ENCODE peak calls at places on chromosome 15, in four cellular contexts. One of them, this sample, is unnamed.

GRCh38 chr15:28931828-28932227 is 46.1 kb downstream of the APBA2 start:
- DNase-seq in effector CD4-positive, alpha-beta T cell: no peak
- DNase-seq in AG04450: no peak
- DNase-seq in ecto neural progenitor cell: no peak
- DNase-seq in this sample: no peak

GRCh38 chr15:41578736-41579383 is 19.8 kb downstream of the TYRO3 start:
- DNase-seq in ecto neural progenitor cell: no peak
- DNase-seq in AG04450: no peak
- DNase-seq in effector CD4-positive, alpha-beta T cell: no peak
- DNase-seq in this sample: no peak

GRCh38 chr15:43776101-43776717 is 557 bp downstream of the ELL3 start:
- DNase-seq in AG04450: no peak
- DNase-seq in effector CD4-positive, alpha-beta T cell: no peak
- DNase-seq in ecto neural progenitor cell: no peak
- DNase-seq in this sample: no peak

GRCh38 chr15:44535509-44536297 is 1.2 kb upstream of the EIF3J start:
- DNase-seq in ecto neural progenitor cell: peak
- DNase-seq in AG04450: no peak
- DNase-seq in effector CD4-positive, alpha-beta T cell: peak
- DNase-seq in this sample: no peak

GRCh38 chr15:38781196-38781595 is 216.6 kb upstream of the RASGRP1 start:
- DNase-seq in AG04450: no peak
- DNase-seq in ecto neural progenitor cell: no peak
- DNase-seq in effector CD4-positive, alpha-beta T cell: no peak
- DNase-seq in this sample: no peak

GRCh38 chr15:96593735-96594134 is 263.2 kb downstream of the NR2F2 start:
- DNase-seq in ecto neural progenitor cell: no peak
- DNase-seq in effector CD4-positive, alpha-beta T cell: no peak
- DNase-seq in AG04450: no peak
- DNase-seq in this sample: no peak

GRCh38 chr15:99211926-99212325 is 37.5 kb downstream of the TTC23 start:
- DNase-seq in ecto neural progenitor cell: no peak
- DNase-seq in AG04450: no peak
- DNase-seq in effector CD4-positive, alpha-beta T cell: no peak
- DNase-seq in this sample: no peak

GRCh38 chr15:52751522-52751921 is 38.6 kb downstream of the ONECUT1 start:
- DNase-seq in ecto neural progenitor cell: no peak
- DNase-seq in AG04450: no peak
- DNase-seq in effector CD4-positive, alpha-beta T cell: no peak
- DNase-seq in this sample: no peak

GRCh38 chr15:60412807-60413597 is 15.2 kb upstream of the ANXA2 start:
- DNase-seq in effector CD4-positive, alpha-beta T cell: no peak
- DNase-seq in AG04450: no peak
- DNase-seq in ecto neural progenitor cell: no peak
- DNase-seq in this sample: no peak

GRCh38 chr15:62532367-62532766 is 367.3 kb upstream of the C2CD4B start:
- DNase-seq in AG04450: no peak
- DNase-seq in ecto neural progenitor cell: no peak
- DNase-seq in effector CD4-positive, alpha-beta T cell: no peak
- DNase-seq in this sample: no peak

GRCh38 chr15:57892181-57892580 is 173.3 kb downstream of the ALDH1A2 start:
- DNase-seq in effector CD4-positive, alpha-beta T cell: no peak
- DNase-seq in ecto neural progenitor cell: no peak
- DNase-seq in AG04450: no peak
- DNase-seq in this sample: no peak

GRCh38 chr15:48059786-48060185 is 61.0 kb upstream of the SLC24A5 start:
- DNase-seq in ecto neural progenitor cell: no peak
- DNase-seq in effector CD4-positive, alpha-beta T cell: no peak
- DNase-seq in AG04450: no peak
- DNase-seq in this sample: no peak

GRCh38 chr15:31934821-31935220 is 95.5 kb upstream of the CHRNA7 start:
- DNase-seq in AG04450: no peak
- DNase-seq in effector CD4-positive, alpha-beta T cell: no peak
- DNase-seq in ecto neural progenitor cell: no peak
- DNase-seq in this sample: no peak

GRCh38 chr15:62527387-62527786 is 362.3 kb upstream of the C2CD4B start:
- DNase-seq in AG04450: no peak
- DNase-seq in ecto neural progenitor cell: no peak
- DNase-seq in effector CD4-positive, alpha-beta T cell: no peak
- DNase-seq in this sample: no peak

GRCh38 chr15:80596521-80596976 is 98.6 kb upstream of the ABHD17C start:
- DNase-seq in ecto neural progenitor cell: no peak
- DNase-seq in effector CD4-positive, alpha-beta T cell: no peak
- DNase-seq in AG04450: no peak
- DNase-seq in this sample: no peak

GRCh38 chr15:63243101-63243500 is 34.3 kb upstream of the APH1B start:
- DNase-seq in AG04450: no peak
- DNase-seq in effector CD4-positive, alpha-beta T cell: no peak
- DNase-seq in ecto neural progenitor cell: no peak
- DNase-seq in this sample: peak

GRCh38 chr15:57213783-57214366 is 162.4 kb upstream of the CGNL1 start:
- DNase-seq in effector CD4-positive, alpha-beta T cell: no peak
- DNase-seq in AG04450: no peak
- DNase-seq in ecto neural progenitor cell: no peak
- DNase-seq in this sample: no peak

This sample was measured in AG09319.